ENCODE peak calls at places on chromosomes 6 and 20, in seven cellular contexts. W is fibroblast of lung; S is mammary epithelial cell; R is IMR-90; P is aorta; Q is naive thymus-derived CD4-positive, alpha-beta T cell; J is left ventricle myocardium inferior. B is an unnamed sample.

GRCh38 chr20:63381781-63382431 is 20.8 kb upstream of the CHRNA4 start:
- DNase-seq in W (no peak), S (no peak), R (no peak), P (no peak), Q (peak; percentile 43), J (no peak), B (peak; percentile 10)

GRCh38 chr6:14316911-14317535 is 199.5 kb downstream of the CD83 start:
- DNase-seq in W (peak; percentile 10), S (no peak), R (no peak), P (no peak), Q (no peak), J (no peak), B (no peak)

GRCh38 chr6:158605266-158605878 is 39.2 kb downstream of the DYNLT1 start:
- DNase-seq in W (peak; percentile 83), S (peak; percentile 53), R (peak; percentile 77), P (no peak), Q (peak; percentile 51), J (no peak), B (peak; percentile 29)

GRCh38 chr20:23225407-23226060 is 125.1 kb upstream of the NXT1 start:
- DNase-seq in W (peak; percentile 96), S (peak; percentile 89), R (peak; percentile 82), P (peak; percentile 83), Q (no peak), J (peak; percentile 48), B (no peak)

GRCh38 chr6:158284340-158285210 is 27.7 kb upstream of the TULP4 start:
- DNase-seq in W (peak; percentile 97), S (peak; percentile 9), R (peak; percentile 98), P (no peak), Q (no peak), J (no peak), B (no peak)

GRCh38 chr6:56933650-56934049 is 21.3 kb upstream of the BEND6 start:
- DNase-seq in W (peak; percentile 21), S (no peak), R (no peak), P (no peak), Q (no peak), J (no peak), B (no peak)

GRCh38 chr6:67736161-67736560 is 898.9 kb upstream of the ADGRB3 start:
- DNase-seq in W (no peak), S (no peak), R (no peak), P (no peak), Q (no peak), J (no peak), B (no peak)

GRCh38 chr6:137094411-137095008 is 49.7 kb upstream of the IL20RA start:
- DNase-seq in W (peak; percentile 82), S (peak; percentile 43), R (peak; percentile 67), P (peak; percentile 53), Q (peak; percentile 44), J (peak; percentile 22), B (peak; percentile 40)

GRCh38 chr20:1711266-1711665 is 53.7 kb upstream of the SIRPG start:
- DNase-seq in W (no peak), S (no peak), R (no peak), P (no peak), Q (no peak), J (no peak), B (no peak)

GRCh38 chr20:50224553-50225255 is 34.1 kb downstream of the CEBPB start:
- DNase-seq in W (peak; percentile 95), S (peak; percentile 36), R (peak; percentile 97), P (peak; percentile 86), Q (no peak), J (peak; percentile 61), B (no peak)

GRCh38 chr6:156167289-156168076 is 609.7 kb upstream of the ARID1B start:
- DNase-seq in W (peak; percentile 57), S (no peak), R (peak; percentile 41), P (no peak), Q (peak; percentile 28), J (no peak), B (no peak)

GRCh38 chr6:84408028-84408427 is 180.6 kb upstream of the CEP162 start:
- DNase-seq in W (no peak), S (no peak), R (no peak), P (no peak), Q (no peak), J (no peak), B (no peak)

GRCh38 chr6:10847684-10848083 is 9.3 kb upstream of the MAK start:
- DNase-seq in W (no peak), S (no peak), R (no peak), P (no peak), Q (no peak), J (no peak), B (no peak)

GRCh38 chr20:23024701-23025100 is 10.4 kb upstream of the SSTR4 start:
- DNase-seq in W (peak; percentile 31), S (no peak), R (peak; percentile 12), P (no peak), Q (no peak), J (no peak), B (no peak)

GRCh38 chr6:81253821-81254220 is 498.7 kb downstream of the TENT5A start:
- DNase-seq in W (no peak), S (no peak), R (no peak), P (no peak), Q (no peak), J (no peak), B (no peak)

GRCh38 chr20:23526850-23527249 is 35.9 kb downstream of the CST8 start:
- DNase-seq in W (no peak), S (no peak), R (no peak), P (no peak), Q (no peak), J (no peak), B (no peak)

GRCh38 chr6:137115653-137116052 is 57.8 kb downstream of the IL22RA2 start:
- DNase-seq in W (peak; percentile 12), S (no peak), R (no peak), P (no peak), Q (no peak), J (no peak), B (no peak)

GRCh38 chr6:112286010-112286409 is 31.6 kb upstream of the LAMA4 start:
- DNase-seq in W (no peak), S (no peak), R (no peak), P (no peak), Q (peak; percentile 9), J (no peak), B (peak; percentile 16)

GRCh38 chr6:135251964-135252429 is 70.9 kb downstream of the MYB start:
- DNase-seq in W (no peak), S (no peak), R (peak; percentile 73), P (no peak), Q (no peak), J (no peak), B (no peak)

GRCh38 chr6:31004285-31004684 is 6.0 kb upstream of the MUC22 start:
- DNase-seq in W (no peak), S (peak; percentile 81), R (no peak), P (no peak), Q (no peak), J (no peak), B (no peak)

GRCh38 chr6:136866872-136867416 is 44.6 kb downstream of the PEX7 start:
- DNase-seq in W (no peak), S (no peak), R (peak; percentile 48), P (no peak), Q (no peak), J (no peak), B (no peak)

GRCh38 chr6:116714296-116714695 is 33.3 kb downstream of the KPNA5 start:
- DNase-seq in W (no peak), S (no peak), R (no peak), P (no peak), Q (no peak), J (no peak), B (no peak)

GRCh38 chr6:13044390-13044789 is 283.9 kb downstream of the TBC1D7 start:
- DNase-seq in W (no peak), S (peak; percentile 1), R (no peak), P (no peak), Q (no peak), J (no peak), B (no peak)

GRCh38 chr6:21537660-21538059 is 55.9 kb upstream of the SOX4 start:
- DNase-seq in W (no peak), S (no peak), R (no peak), P (no peak), Q (no peak), J (no peak), B (no peak)

GRCh38 chr6:125015152-125015551 is 52.9 kb downstream of the RNF217 start:
- DNase-seq in W (no peak), S (no peak), R (no peak), P (no peak), Q (no peak), J (no peak), B (no peak)

GRCh38 chr20:58942549-58942948 is 38.5 kb upstream of the NELFCD start:
- DNase-seq in W (peak; percentile 34), S (no peak), R (peak; percentile 68), P (no peak), Q (no peak), J (no peak), B (no peak)

GRCh38 chr6:16369989-16370388 is 131.6 kb downstream of the GMPR start:
- DNase-seq in W (no peak), S (no peak), R (no peak), P (no peak), Q (no peak), J (no peak), B (no peak)
- H3K4me1 ChIP-seq in W (no peaks in the 10 kb centered on the region), S (no peaks in the 10 kb centered on the region), R (no peaks in the 10 kb centered on the region), P (no peaks in the 10 kb centered on the region), Q (no peaks in the 10 kb centered on the region), J (peaks cover 6% of the 10 kb centered on the region), B (no peaks in the 10 kb centered on the region)

GRCh38 chr20:32466739-32467505 is 108.8 kb downstream of the ASXL1 start:
- DNase-seq in W (no peak), S (no peak), R (no peak), P (no peak), Q (no peak), J (peak; percentile 10), B (no peak)
- H3K27ac ChIP-seq in W (no peak overlapping the region), S (no peak overlapping the region), R (no peak overlapping the region), P (no peak overlapping the region), Q (no peak overlapping the region), J (peak overlapping the region; percentile 57), B (peak overlapping the region; percentile 20)

DNA sequence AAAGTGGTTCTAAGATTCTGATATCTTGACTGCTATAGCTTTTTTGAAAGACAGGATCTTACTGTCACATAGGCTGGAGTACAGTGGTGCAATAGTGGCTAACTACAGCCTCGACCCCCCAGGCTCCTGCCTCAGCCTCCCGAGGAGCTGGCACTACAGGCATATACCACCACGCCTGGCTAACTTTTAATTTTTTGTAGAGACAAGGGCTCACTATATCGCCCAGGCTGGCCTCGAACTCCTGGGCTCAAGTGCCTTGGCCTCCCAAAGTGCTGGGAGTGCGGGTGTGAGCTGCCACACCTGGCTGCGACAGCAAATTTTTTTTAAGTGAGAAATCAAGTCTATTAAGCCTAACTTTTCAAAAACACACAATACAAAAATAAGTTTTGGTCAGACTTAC is 106.6 kb downstream of the NOL4L start:
- DNase-seq in W (no peak), S (no peak), R (no peak), P (no peak), Q (no peak), J (no peak), B (no peak)
- H3K4me1 ChIP-seq in W (peaks cover 20% of the 10 kb centered on the region), S (peaks cover 25% of the 10 kb centered on the region), R (peaks cover 38% of the 10 kb centered on the region), P (no peaks in the 10 kb centered on the region), Q (peaks cover 65% of the 10 kb centered on the region), J (peaks cover 79% of the 10 kb centered on the region), B (peaks cover 10% of the 10 kb centered on the region)

DNA sequence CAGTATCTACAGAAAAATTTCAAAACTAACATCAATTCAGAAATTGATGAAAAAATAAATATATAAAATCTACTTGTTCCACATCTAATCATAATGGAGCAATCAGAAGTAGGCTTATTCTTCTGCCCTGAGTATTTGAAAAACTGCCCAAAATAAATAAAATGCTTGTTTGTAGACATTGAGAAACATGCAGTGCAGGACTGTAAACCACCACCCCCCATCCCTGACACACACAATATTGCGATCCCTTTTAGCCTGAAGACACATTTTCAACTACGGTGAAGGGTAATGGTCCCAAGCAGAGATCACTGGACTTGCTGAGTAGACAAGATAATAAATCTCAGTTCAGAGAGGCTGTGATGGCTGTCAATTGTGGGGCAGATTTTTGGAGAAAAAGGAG is 261.5 kb downstream of the C6orf118 start:
- DNase-seq in W (no peak), S (no peak), R (no peak), P (no peak), Q (no peak), J (no peak), B (no peak)
- H3K27ac ChIP-seq in W (no peak overlapping the region), S (no peak overlapping the region), R (no peak overlapping the region), P (no peak overlapping the region), Q (no peak overlapping the region), J (no peak overlapping the region), B (no peak overlapping the region)